ENCODE peak calls at places on chromosomes 2 and 18, in four cellular contexts. R is colonic mucosa, Q is AG10803, Z is left ventricle myocardium inferior. K is an unnamed sample.

GRCh38 chr2:68926782-68927181 is 25.9 kb downstream of the GKN2 start:
- DNase-seq in Q (no peak), R (no peak), Z (no peak), K (no peak)

GRCh38 chr2:201444676-201445441 is 6.4 kb downstream of the TRAK2 start:
- DNase-seq in Q (peak), Z (no peak), R (no peak), K (no peak)

GRCh38 chr18:10453885-10454772 is at the start of gene APCDD1:
- DNase-seq in Q (no peak), R (peak), Z (peak), K (peak)

GRCh38 chr2:8146329-8147048 is 535.4 kb upstream of the ID2 start:
- DNase-seq in Q (no peak), Z (no peak), R (peak), K (no peak)

GRCh38 chr2:223762853-223763252 is 74.5 kb downstream of the AP1S3 start:
- DNase-seq in R (no peak), Z (no peak), Q (peak), K (no peak)

GRCh38 chr2:209830722-209831465 is 59.3 kb downstream of the UNC80 start:
- DNase-seq in Q (no peak), R (no peak), Z (no peak), K (no peak)

GRCh38 chr2:42895796-42896145 is 103.4 kb upstream of the HAAO start:
- DNase-seq in Q (no peak), Z (no peak), R (no peak), K (no peak)

GRCh38 chr2:8149985-8150547 is 531.8 kb upstream of the ID2 start:
- DNase-seq in R (peak), Q (peak), Z (no peak), K (no peak)

GRCh38 chr2:9422321-9423099 is 818 bp downstream of the ITGB1BP1 start:
- DNase-seq in Z (peak), Q (peak), R (peak), K (peak)

GRCh38 chr2:30267161-30267568 is 35.8 kb downstream of the LBH start:
- DNase-seq in R (no peak), Z (no peak), Q (no peak), K (no peak)

GRCh38 chr2:208586516-208586915 is 179.9 kb downstream of the PTH2R start:
- DNase-seq in Q (no peak), Z (no peak), R (no peak), K (no peak)

GRCh38 chr2:40178971-40179370 is 272.9 kb downstream of the SLC8A1 start:
- DNase-seq in Z (no peak), Q (peak), R (no peak), K (no peak)

GRCh38 chr2:235064980-235065379 is 113.2 kb downstream of the SH3BP4 start:
- DNase-seq in Z (no peak), R (no peak), Q (no peak), K (no peak)

GRCh38 chr2:240350696-240351087 is 84.8 kb upstream of the GPC1 start:
- DNase-seq in Z (no peak), Q (no peak), R (no peak), K (no peak)

GRCh38 chr2:229456091-229456490 is 185.0 kb upstream of the PID1 start:
- DNase-seq in Q (no peak), Z (no peak), R (no peak), K (no peak)

GRCh38 chr2:179985163-179985820 is 21.8 kb downstream of the CWC22 start:
- DNase-seq in Z (no peak), Q (no peak), R (no peak), K (no peak)

GRCh38 chr2:159226059-159226461 is 60.4 kb downstream of the WDSUB1 start:
- DNase-seq in Q (peak), Z (no peak), R (no peak), K (no peak)

GRCh38 chr2:222722327-222722946 is 51.0 kb downstream of the MOGAT1 start:
- DNase-seq in Q (peak), R (no peak), Z (peak), K (no peak)

GRCh38 chr2:239809391-239809790 is 215.8 kb downstream of the NDUFA10 start:
- DNase-seq in Q (no peak), Z (no peak), R (no peak), K (no peak)

GRCh38 chr2:16012626-16013501 is 72.5 kb downstream of the MYCN start:
- DNase-seq in Z (no peak), R (peak), Q (no peak), K (peak)

GRCh38 chr2:132980304-132980703 is 310.3 kb upstream of the LYPD1 start:
- DNase-seq in Q (no peak), R (no peak), Z (no peak), K (no peak)

GRCh38 chr2:62293490-62294212 is 97.7 kb downstream of the B3GNT2 start:
- DNase-seq in R (peak), Q (no peak), Z (peak), K (peak)

GRCh38 chr2:159832026-159832425 is 34.0 kb upstream of the CD302 start:
- DNase-seq in Q (no peak), R (no peak), Z (no peak), K (no peak)

GRCh38 chr2:201441409-201441808 is 9.8 kb downstream of the TRAK2 start:
- DNase-seq in R (no peak), Z (no peak), Q (no peak), K (no peak)

GRCh38 chr2:241978670-241979069 is 109.1 kb downstream of the RTP5 start:
- DNase-seq in R (no peak), Z (no peak), Q (no peak), K (no peak)

GRCh38 chr2:46564811-46565241 is 85.5 kb downstream of the TMEM247 start:
- DNase-seq in Z (peak), R (no peak), Q (no peak), K (no peak)

GRCh38 chr2:207867075-207867474 is 97.4 kb upstream of the FZD5 start:
- DNase-seq in R (no peak), Z (no peak), Q (peak), K (no peak)

GRCh38 chr18:29172151-29173015 is 995.5 kb upstream of the CDH2 start:
- DNase-seq in R (no peak), Z (no peak), Q (peak), K (no peak)

GRCh38 chr2:674319-674985 is 2.8 kb downstream of the TMEM18 start:
- DNase-seq in Z (no peak), Q (no peak), R (no peak), K (no peak)

GRCh38 chr2:673615-674318 is 3.4 kb downstream of the TMEM18 start:
- DNase-seq in Q (peak), R (no peak), Z (no peak), K (no peak)

GRCh38 chr2:675460-675859 is 1.7 kb downstream of the TMEM18 start:
- DNase-seq in Q (peak), Z (no peak), R (no peak), K (no peak)

GRCh38 chr2:675982-676646 is 1.1 kb downstream of the TMEM18 start:
- DNase-seq in Q (peak), R (peak), Z (no peak), K (peak)

GRCh38 chr2:675051-675450 is 2.2 kb downstream of the TMEM18 start:
- DNase-seq in Z (no peak), R (no peak), Q (no peak), K (no peak)
- TF ChIP-seq CTCF in Z (no peak), R (no peak), Q (no peak), K (no peak)

GRCh38 chr2:219501441-219501840 is 2.8 kb downstream of the GMPPA start:
- DNase-seq in R (no peak), Q (no peak), Z (no peak), K (no peak)

GRCh38 chr2:219499555-219499954 is 864 bp downstream of the GMPPA start:
- DNase-seq in Q (no peak), R (no peak), Z (no peak), K (no peak)

GRCh38 chr2:219498280-219499057 is at the start of gene GMPPA:
- DNase-seq in Q (peak), R (peak), Z (peak), K (peak)

GRCh38 chr2:219499058-219499307 is 292 bp downstream of the GMPPA start:
- DNase-seq in R (no peak), Z (no peak), Q (no peak), K (no peak)

GRCh38 chr2:219500135-219500534 is 1.4 kb downstream of the GMPPA start:
- DNase-seq in Q (no peak), Z (no peak), R (no peak), K (no peak)
- TF ChIP-seq CTCF in Q (peak), Z (no peak), R (no peak), K (peak)

GRCh38 chr18:44458777-44459176 is 221.9 kb upstream of the SETBP1 start:
- DNase-seq in Q (peak), R (no peak), Z (no peak), K (no peak)
- TF ChIP-seq CTCF in Q (peak), R (no peak), Z (no peak), K (no peak)

GRCh38 chr18:47873625-47874024 is 56.8 kb downstream of the SMAD2 start:
- DNase-seq in Q (no peak), Z (no peak), R (no peak), K (no peak)

GRCh38 chr18:47881042-47881441 is 49.4 kb downstream of the SMAD2 start:
- DNase-seq in Z (no peak), Q (no peak), R (no peak), K (no peak)

GRCh38 chr18:47872426-47872825 is 58.0 kb downstream of the SMAD2 start:
- DNase-seq in Q (no peak), R (no peak), Z (no peak), K (no peak)

GRCh38 chr18:47877892-47878291 is 52.6 kb downstream of the SMAD2 start:
- DNase-seq in R (no peak), Z (no peak), Q (no peak), K (no peak)

GRCh38 chr18:47876813-47877212 is 53.6 kb downstream of the SMAD2 start:
- DNase-seq in Q (no peak), R (no peak), Z (no peak), K (no peak)
- TF ChIP-seq CTCF in Q (no peak), R (no peak), Z (no peak), K (no peak)

GRCh38 chr2:176134978-176135575 is 5.6 kb downstream of the HOXD8 start:
- DNase-seq in Z (no peak), Q (peak), R (no peak), K (no peak)
- TF ChIP-seq CTCF in Z (no peak), Q (peak), R (no peak), K (no peak)

DNA sequence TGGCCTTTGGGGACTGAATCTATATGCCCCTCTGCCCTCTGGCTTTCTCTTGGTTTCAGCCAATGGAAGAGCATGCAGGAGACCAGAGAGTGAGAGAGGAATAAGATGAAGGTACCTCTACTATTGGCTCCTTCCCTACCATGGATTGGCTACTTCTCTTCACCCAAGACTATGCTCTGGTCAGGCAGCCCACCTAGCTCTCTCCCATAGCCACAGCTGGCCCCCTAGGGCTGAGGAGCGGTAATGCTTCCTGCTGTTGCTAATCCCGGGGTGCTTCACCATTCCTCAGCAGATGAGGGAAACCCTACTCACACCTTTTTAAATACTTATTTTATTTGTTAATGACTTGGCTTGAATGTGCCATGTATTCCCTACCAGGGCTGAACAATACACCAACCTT is 142.4 kb downstream of the MREG start:
- DNase-seq in Q (no peak), R (no peak), Z (no peak), K (peak)
- TF ChIP-seq CTCF in Q (peak), R (no peak), Z (peak), K (no peak)

GRCh38 chr2:127649684-127650040 is 3.7 kb downstream of the GPR17 start:
- DNase-seq in R (peak), Q (peak), Z (no peak), K (peak)
- TF ChIP-seq CTCF in R (peak), Q (peak), Z (peak), K (peak)

GRCh38 chr2:202883987-202884675 is 12.6 kb upstream of the ICA1L start:
- DNase-seq in Q (peak), R (no peak), Z (no peak), K (no peak)
- TF ChIP-seq CTCF in Q (peak), R (no peak), Z (no peak), K (no peak)

GRCh38 chr2:121044412-121044811 is 240.6 kb downstream of the TFCP2L1 start:
- DNase-seq in R (peak), Z (no peak), Q (no peak), K (no peak)

GRCh38 chr2:121047383-121047782 is 237.6 kb downstream of the TFCP2L1 start:
- DNase-seq in Q (no peak), R (no peak), Z (no peak), K (no peak)

GRCh38 chr2:121045245-121045644 is 239.8 kb downstream of the TFCP2L1 start:
- DNase-seq in Q (no peak), R (no peak), Z (no peak), K (no peak)

GRCh38 chr2:121043827-121044222 is 241.2 kb downstream of the TFCP2L1 start:
- DNase-seq in Z (no peak), Q (no peak), R (no peak), K (no peak)

GRCh38 chr2:121046335-121046734 is 238.7 kb downstream of the TFCP2L1 start:
- DNase-seq in Z (no peak), Q (peak), R (no peak), K (no peak)
- TF ChIP-seq CTCF in Z (no peak), Q (no peak), R (no peak), K (no peak)

GRCh38 chr2:65320042-65320711 is 92.5 kb downstream of the ACTR2 start:
- DNase-seq in R (no peak), Q (peak), Z (no peak), K (peak)
- TF ChIP-seq CTCF in R (no peak), Q (peak), Z (peak), K (peak)